ENCODE peak calls at places on chromosomes 7 and 10, in eight cellular contexts. One of them, this sample, is unnamed.

GRCh38 chr7:107387077-107387476 is 82.8 kb upstream of the GPR22 start:
- DNase-seq in fibroblast of the aortic adventitia: peak
- DNase-seq in cardiac muscle cell: peak
- DNase-seq in BJ: peak
- DNase-seq in AG04450: no peak
- DNase-seq in GM06990: no peak
- DNase-seq in body of pancreas: no peak
- DNase-seq in OCI-LY7: no peak
- DNase-seq in this sample: peak

GRCh38 chr10:92238586-92239098 is 52.2 kb downstream of the CPEB3 start:
- DNase-seq in BJ: peak
- DNase-seq in fibroblast of the aortic adventitia: peak
- DNase-seq in GM06990: no peak
- DNase-seq in AG04450: no peak
- DNase-seq in cardiac muscle cell: peak
- DNase-seq in OCI-LY7: no peak
- DNase-seq in body of pancreas: peak
- DNase-seq in this sample: peak

GRCh38 chr7:1058821-1059199 is 14.5 kb downstream of the GPR146 start:
- DNase-seq in fibroblast of the aortic adventitia: no peak
- DNase-seq in GM06990: no peak
- DNase-seq in AG04450: peak
- DNase-seq in OCI-LY7: peak
- DNase-seq in cardiac muscle cell: no peak
- DNase-seq in BJ: no peak
- DNase-seq in body of pancreas: no peak
- DNase-seq in this sample: peak

GRCh38 chr10:29041512-29042150 is 247.2 kb upstream of the LYZL1 start:
- DNase-seq in cardiac muscle cell: peak
- DNase-seq in body of pancreas: no peak
- DNase-seq in fibroblast of the aortic adventitia: peak
- DNase-seq in BJ: no peak
- DNase-seq in OCI-LY7: no peak
- DNase-seq in GM06990: no peak
- DNase-seq in AG04450: no peak
- DNase-seq in this sample: no peak

GRCh38 chr10:84452006-84452405 is 123.6 kb downstream of the CCSER2 start:
- DNase-seq in fibroblast of the aortic adventitia: no peak
- DNase-seq in body of pancreas: no peak
- DNase-seq in GM06990: no peak
- DNase-seq in AG04450: no peak
- DNase-seq in OCI-LY7: no peak
- DNase-seq in BJ: no peak
- DNase-seq in cardiac muscle cell: peak
- DNase-seq in this sample: no peak

GRCh38 chr10:124906551-124907001 is 35.3 kb upstream of the ZRANB1 start:
- DNase-seq in GM06990: no peak
- DNase-seq in AG04450: peak
- DNase-seq in fibroblast of the aortic adventitia: peak
- DNase-seq in OCI-LY7: no peak
- DNase-seq in BJ: peak
- DNase-seq in cardiac muscle cell: peak
- DNase-seq in body of pancreas: no peak
- DNase-seq in this sample: peak

GRCh38 chr7:106216517-106217088 is 68.2 kb downstream of the NAMPT start:
- DNase-seq in GM06990: no peak
- DNase-seq in BJ: peak
- DNase-seq in OCI-LY7: no peak
- DNase-seq in AG04450: peak
- DNase-seq in cardiac muscle cell: peak
- DNase-seq in fibroblast of the aortic adventitia: peak
- DNase-seq in body of pancreas: peak
- DNase-seq in this sample: peak

GRCh38 chr7:79386688-79387422 is 66.6 kb downstream of the MAGI2 start:
- DNase-seq in cardiac muscle cell: peak
- DNase-seq in GM06990: no peak
- DNase-seq in fibroblast of the aortic adventitia: peak
- DNase-seq in BJ: no peak
- DNase-seq in body of pancreas: no peak
- DNase-seq in OCI-LY7: no peak
- DNase-seq in AG04450: peak
- DNase-seq in this sample: peak

GRCh38 chr10:3661271-3661670 is 123.7 kb downstream of the KLF6 start:
- DNase-seq in GM06990: no peak
- DNase-seq in cardiac muscle cell: no peak
- DNase-seq in BJ: no peak
- DNase-seq in AG04450: no peak
- DNase-seq in fibroblast of the aortic adventitia: no peak
- DNase-seq in OCI-LY7: no peak
- DNase-seq in body of pancreas: no peak
- DNase-seq in this sample: no peak

GRCh38 chr10:10462116-10462515 is 555.6 kb upstream of the CELF2 start:
- DNase-seq in body of pancreas: no peak
- DNase-seq in GM06990: no peak
- DNase-seq in cardiac muscle cell: no peak
- DNase-seq in BJ: no peak
- DNase-seq in OCI-LY7: no peak
- DNase-seq in AG04450: no peak
- DNase-seq in fibroblast of the aortic adventitia: no peak
- DNase-seq in this sample: no peak

GRCh38 chr7:20514364-20514763 is 101.1 kb upstream of the ABCB5 start:
- DNase-seq in cardiac muscle cell: peak
- DNase-seq in AG04450: no peak
- DNase-seq in body of pancreas: peak
- DNase-seq in OCI-LY7: no peak
- DNase-seq in GM06990: no peak
- DNase-seq in fibroblast of the aortic adventitia: peak
- DNase-seq in BJ: no peak
- DNase-seq in this sample: no peak

GRCh38 chr10:47438857-47439474 is 44.9 kb downstream of the ANXA8 start:
- DNase-seq in body of pancreas: peak
- DNase-seq in fibroblast of the aortic adventitia: peak
- DNase-seq in OCI-LY7: peak
- DNase-seq in GM06990: no peak
- DNase-seq in AG04450: peak
- DNase-seq in cardiac muscle cell: peak
- DNase-seq in BJ: no peak
- DNase-seq in this sample: peak

GRCh38 chr7:69359003-69359555 is 239.2 kb upstream of the AUTS2 start:
- DNase-seq in GM06990: no peak
- DNase-seq in OCI-LY7: no peak
- DNase-seq in BJ: no peak
- DNase-seq in cardiac muscle cell: peak
- DNase-seq in body of pancreas: no peak
- DNase-seq in fibroblast of the aortic adventitia: peak
- DNase-seq in AG04450: no peak
- DNase-seq in this sample: no peak

GRCh38 chr10:95373660-95374059 is 82.9 kb upstream of the PDLIM1 start:
- DNase-seq in OCI-LY7: no peak
- DNase-seq in fibroblast of the aortic adventitia: no peak
- DNase-seq in BJ: no peak
- DNase-seq in body of pancreas: no peak
- DNase-seq in cardiac muscle cell: no peak
- DNase-seq in GM06990: no peak
- DNase-seq in AG04450: no peak
- DNase-seq in this sample: no peak

GRCh38 chr10:103667390-103667789 is 173.9 kb downstream of the NEURL1 start:
- DNase-seq in OCI-LY7: no peak
- DNase-seq in body of pancreas: no peak
- DNase-seq in cardiac muscle cell: peak
- DNase-seq in fibroblast of the aortic adventitia: peak
- DNase-seq in AG04450: no peak
- DNase-seq in BJ: no peak
- DNase-seq in GM06990: no peak
- DNase-seq in this sample: peak

GRCh38 chr7:55573234-55573504 is 867 bp upstream of the VOPP1 start:
- DNase-seq in AG04450: no peak
- DNase-seq in GM06990: no peak
- DNase-seq in body of pancreas: no peak
- DNase-seq in BJ: no peak
- DNase-seq in cardiac muscle cell: no peak
- DNase-seq in OCI-LY7: no peak
- DNase-seq in fibroblast of the aortic adventitia: no peak
- DNase-seq in this sample: no peak

GRCh38 chr10:53664620-53665019 is 892.0 kb upstream of the MBL2 start:
- DNase-seq in AG04450: no peak
- DNase-seq in body of pancreas: peak
- DNase-seq in OCI-LY7: no peak
- DNase-seq in cardiac muscle cell: peak
- DNase-seq in fibroblast of the aortic adventitia: no peak
- DNase-seq in GM06990: no peak
- DNase-seq in BJ: no peak
- DNase-seq in this sample: no peak

GRCh38 chr7:70726294-70726693 is 405.6 kb upstream of the GALNT17 start:
- DNase-seq in BJ: no peak
- DNase-seq in body of pancreas: no peak
- DNase-seq in AG04450: no peak
- DNase-seq in fibroblast of the aortic adventitia: no peak
- DNase-seq in cardiac muscle cell: no peak
- DNase-seq in GM06990: no peak
- DNase-seq in OCI-LY7: no peak
- DNase-seq in this sample: no peak
- TF ChIP-seq CTCF in BJ: no peak
- TF ChIP-seq CTCF in body of pancreas: no peak
- TF ChIP-seq CTCF in AG04450: no peak
- TF ChIP-seq CTCF in fibroblast of the aortic adventitia: no peak
- TF ChIP-seq CTCF in cardiac muscle cell: no peak
- TF ChIP-seq CTCF in GM06990: no peak
- TF ChIP-seq CTCF in OCI-LY7: no peak
- TF ChIP-seq CTCF in this sample: no peak

DNA sequence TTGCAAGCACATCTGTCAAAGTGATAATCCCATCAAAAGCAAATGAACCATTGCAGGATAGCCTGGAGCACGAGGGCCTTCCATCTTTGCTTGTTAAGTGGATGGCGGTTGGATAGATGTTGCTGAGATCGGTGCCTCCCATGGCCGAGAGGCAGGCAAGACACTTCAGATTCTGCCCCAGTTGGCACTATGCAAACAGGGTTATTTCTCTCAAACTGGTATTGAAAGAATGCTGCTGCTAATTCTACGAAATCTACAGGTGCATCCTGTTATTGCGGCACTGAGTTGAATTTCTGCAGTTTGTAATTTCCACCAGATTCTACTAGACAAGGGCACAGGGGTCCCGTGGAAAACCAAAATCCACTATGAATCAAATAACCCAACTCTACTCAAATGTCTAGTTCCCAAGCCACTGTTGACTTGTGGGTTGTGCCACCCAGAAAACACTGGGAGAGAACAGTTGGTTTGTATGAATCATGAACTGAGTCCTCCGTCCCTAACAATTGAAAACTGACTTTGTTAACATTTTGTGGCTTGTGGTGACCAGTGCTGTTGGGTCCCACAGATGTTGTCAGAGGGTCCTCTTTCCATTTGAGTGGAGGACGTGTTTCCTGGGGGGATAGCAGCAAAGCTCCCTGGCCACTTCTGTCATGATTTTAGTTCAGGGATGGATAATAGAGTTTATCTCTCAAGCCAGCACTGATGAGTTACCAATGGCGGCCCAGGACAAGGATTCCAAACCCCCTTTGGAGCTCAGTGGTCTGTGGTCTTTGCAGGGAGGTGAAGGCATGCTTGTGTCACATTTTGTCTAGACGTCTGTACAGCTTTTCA is 7.1 kb upstream of the IL2RA start:
- DNase-seq in GM06990: no peak
- DNase-seq in BJ: no peak
- DNase-seq in fibroblast of the aortic adventitia: no peak
- DNase-seq in body of pancreas: peak
- DNase-seq in AG04450: no peak
- DNase-seq in cardiac muscle cell: no peak
- DNase-seq in OCI-LY7: peak
- DNase-seq in this sample: no peak
- H3K4me3 ChIP-seq in GM06990: no peak
- H3K4me3 ChIP-seq in BJ: no peak
- H3K4me3 ChIP-seq in fibroblast of the aortic adventitia: no peak
- H3K4me3 ChIP-seq in body of pancreas: no peak
- H3K4me3 ChIP-seq in AG04450: no peak
- H3K4me3 ChIP-seq in cardiac muscle cell: no peak
- H3K4me3 ChIP-seq in OCI-LY7: peak
- H3K4me3 ChIP-seq in this sample: no peak

GRCh38 chr10:128837478-128837877 is 629.6 kb upstream of the MGMT start:
- DNase-seq in fibroblast of the aortic adventitia: no peak
- DNase-seq in AG04450: no peak
- DNase-seq in GM06990: no peak
- DNase-seq in body of pancreas: no peak
- DNase-seq in OCI-LY7: no peak
- DNase-seq in BJ: no peak
- DNase-seq in cardiac muscle cell: no peak
- DNase-seq in this sample: no peak

GRCh38 chr10:128843972-128844371 is 623.1 kb upstream of the MGMT start:
- DNase-seq in BJ: no peak
- DNase-seq in AG04450: no peak
- DNase-seq in body of pancreas: no peak
- DNase-seq in GM06990: no peak
- DNase-seq in fibroblast of the aortic adventitia: no peak
- DNase-seq in OCI-LY7: no peak
- DNase-seq in cardiac muscle cell: peak
- DNase-seq in this sample: no peak

GRCh38 chr10:128835361-128835760 is 631.7 kb upstream of the MGMT start:
- DNase-seq in BJ: no peak
- DNase-seq in cardiac muscle cell: no peak
- DNase-seq in GM06990: no peak
- DNase-seq in AG04450: no peak
- DNase-seq in OCI-LY7: no peak
- DNase-seq in body of pancreas: no peak
- DNase-seq in fibroblast of the aortic adventitia: no peak
- DNase-seq in this sample: no peak

GRCh38 chr10:128839701-128840100 is 627.3 kb upstream of the MGMT start:
- DNase-seq in cardiac muscle cell: no peak
- DNase-seq in BJ: no peak
- DNase-seq in fibroblast of the aortic adventitia: no peak
- DNase-seq in GM06990: no peak
- DNase-seq in body of pancreas: no peak
- DNase-seq in AG04450: no peak
- DNase-seq in OCI-LY7: no peak
- DNase-seq in this sample: no peak

DNA sequence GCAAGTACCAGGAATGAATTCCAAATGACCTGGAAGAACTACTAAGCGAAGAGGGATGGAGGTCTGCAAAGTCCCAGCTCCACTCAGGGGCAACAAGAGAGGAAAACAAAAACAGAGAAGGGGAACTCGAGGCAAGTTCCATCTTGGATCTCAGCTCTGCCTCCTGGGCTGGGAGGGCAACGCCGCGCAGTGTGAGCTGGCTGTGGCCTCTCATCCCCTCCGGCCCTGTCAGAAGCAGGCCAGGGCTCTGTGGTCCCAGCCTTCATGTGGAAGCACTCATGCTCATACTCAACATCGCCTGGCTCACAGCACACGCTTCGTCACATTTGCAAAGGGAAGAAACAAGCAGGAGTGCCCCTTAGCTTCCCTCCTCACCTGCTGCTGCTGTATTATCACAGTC is 627.9 kb upstream of the MGMT start:
- DNase-seq in cardiac muscle cell: no peak
- DNase-seq in GM06990: no peak
- DNase-seq in fibroblast of the aortic adventitia: no peak
- DNase-seq in AG04450: no peak
- DNase-seq in OCI-LY7: no peak
- DNase-seq in BJ: no peak
- DNase-seq in body of pancreas: no peak
- DNase-seq in this sample: no peak
- TF ChIP-seq CTCF in cardiac muscle cell: no peak
- TF ChIP-seq CTCF in GM06990: no peak
- TF ChIP-seq CTCF in fibroblast of the aortic adventitia: no peak
- TF ChIP-seq CTCF in AG04450: no peak
- TF ChIP-seq CTCF in OCI-LY7: no peak
- TF ChIP-seq CTCF in BJ: no peak
- TF ChIP-seq CTCF in body of pancreas: no peak
- TF ChIP-seq CTCF in this sample: no peak

GRCh38 chr10:101222247-101222531 is 7.1 kb downstream of the LBX1 start:
- DNase-seq in OCI-LY7: no peak
- DNase-seq in body of pancreas: no peak
- DNase-seq in cardiac muscle cell: no peak
- DNase-seq in AG04450: no peak
- DNase-seq in fibroblast of the aortic adventitia: no peak
- DNase-seq in GM06990: no peak
- DNase-seq in BJ: no peak
- DNase-seq in this sample: no peak
- H3K4me3 ChIP-seq in OCI-LY7: no peak
- H3K4me3 ChIP-seq in body of pancreas: no peak
- H3K4me3 ChIP-seq in cardiac muscle cell: no peak
- H3K4me3 ChIP-seq in AG04450: no peak
- H3K4me3 ChIP-seq in fibroblast of the aortic adventitia: no peak
- H3K4me3 ChIP-seq in GM06990: peak
- H3K4me3 ChIP-seq in BJ: no peak
- H3K4me3 ChIP-seq in this sample: no peak